ENCODE peak calls at places on chromosomes 2 and 18, in four cellular contexts. J, L, R and H are unnamed samples.

GRCh38 chr18:33755918-33756590 is 178.0 kb downstream of the ASXL3 start:
- DNase-seq in J (no peak), L (no peak), R (peak), H (peak)

GRCh38 chr2:27860111-27860510 is 30.1 kb downstream of the RBKS start:
- DNase-seq in J (no peak), L (no peak), R (peak), H (peak)

GRCh38 chr2:191533693-191534175 is 144.2 kb upstream of the NABP1 start:
- DNase-seq in J (no peak), L (no peak), R (no peak), H (no peak)

GRCh38 chr18:8978394-8978793 is 124.1 kb upstream of the NDUFV2 start:
- DNase-seq in J (no peak), L (no peak), R (no peak), H (no peak)

GRCh38 chr2:119431976-119432881 is 575 bp downstream of the TMEM37 start:
- DNase-seq in J (no peak), L (no peak), R (peak), H (peak)

GRCh38 chr2:44937688-44938240 is 3.7 kb upstream of the SIX3 start:
- DNase-seq in J (no peak), L (no peak), R (peak), H (no peak)

GRCh38 chr18:79553696-79554095 is 125.9 kb upstream of the CTDP1 start:
- DNase-seq in J (no peak), L (no peak), R (no peak), H (no peak)

GRCh38 chr2:17849260-17849659 is 29.2 kb upstream of the KCNS3 start:
- DNase-seq in J (no peak), L (no peak), R (no peak), H (no peak)

GRCh38 chr2:237594514-237594871 is 4.0 kb upstream of the RAB17 start:
- DNase-seq in J (no peak), L (no peak), R (no peak), H (peak)

GRCh38 chr2:150526827-150527226 is 39.4 kb upstream of the RND3 start:
- DNase-seq in J (no peak), L (no peak), R (peak), H (peak)

GRCh38 chr2:23135481-23136100 is 249.4 kb upstream of the KLHL29 start:
- DNase-seq in J (no peak), L (peak), R (no peak), H (no peak)

GRCh38 chr2:82491591-82491990 is 1967.5 kb downstream of the SUCLG1 start:
- DNase-seq in J (no peak), L (no peak), R (no peak), H (no peak)